ENCODE peak calls at places on chromosome 13, in six cellular contexts. J is adrenal gland, I is breast epithelium, N is OCI-LY7, L is heart right ventricle, T is hepatocyte. Y is an unnamed sample.

GRCh38 chr13:28179974-28180373 is 41.6 kb downstream of the PAN3 start:
- DNase-seq in N (no peak), T (no peak), L (no peak), J (no peak), I (no peak), Y (no peak)

GRCh38 chr13:22198656-22199217 is 527.9 kb downstream of the FGF9 start:
- DNase-seq in T (peak), L (no peak), I (no peak), J (no peak), N (no peak), Y (no peak)

GRCh38 chr13:50444726-50445125 is 398.8 kb downstream of the DLEU7 start:
- DNase-seq in T (no peak), L (no peak), J (no peak), I (no peak), N (no peak), Y (no peak)

GRCh38 chr13:43664700-43665191 is 122.0 kb downstream of the ENOX1 start:
- DNase-seq in I (no peak), T (peak), L (no peak), J (no peak), N (no peak), Y (no peak)

GRCh38 chr13:50168803-50169202 is 153.6 kb downstream of the KCNRG start:
- DNase-seq in I (no peak), T (no peak), J (no peak), L (no peak), N (no peak), Y (no peak)

GRCh38 chr13:52454825-52455676 is at the start of gene CKAP2:
- DNase-seq in I (peak), N (peak), L (peak), J (peak), T (peak), Y (peak)

GRCh38 chr13:29922896-29923295 is 72.5 kb upstream of the UBL3 start:
- DNase-seq in J (no peak), T (no peak), N (no peak), I (no peak), L (no peak), Y (no peak)

GRCh38 chr13:77176350-77176749 is 149.4 kb upstream of the FBXL3 start:
- DNase-seq in N (no peak), L (no peak), T (no peak), J (no peak), I (no peak), Y (no peak)

GRCh38 chr13:95341441-95341840 is 40.2 kb upstream of the ABCC4 start:
- DNase-seq in I (no peak), T (no peak), L (no peak), J (no peak), N (no peak), Y (no peak)

GRCh38 chr13:29402168-29402621 is 193.3 kb downstream of the SLC7A1 start:
- DNase-seq in N (no peak), T (peak), I (no peak), J (no peak), L (no peak), Y (no peak)

GRCh38 chr13:111636271-111636670 is 315.8 kb downstream of the TEX29 start:
- DNase-seq in T (no peak), J (no peak), N (no peak), I (no peak), L (no peak), Y (no peak)

GRCh38 chr13:48645845-48646244 is 7.9 kb upstream of the CYSLTR2 start:
- DNase-seq in L (no peak), I (no peak), J (no peak), N (no peak), T (no peak), Y (no peak)
- H3K4me3 ChIP-seq in L (no peak), I (no peak), J (no peak), N (no peak), T (no peak), Y (no peak)

GRCh38 chr13:32428581-32429072 is 697 bp upstream of the N4BP2L1 start:
- DNase-seq in I (no peak), L (no peak), J (peak), N (peak), T (no peak), Y (no peak)
- H3K4me3 ChIP-seq in I (peak), L (peak), J (peak), N (peak), T (peak), Y (peak)

GRCh38 chr13:112692586-112692985 is 2.7 kb downstream of the ATP11A start:
- DNase-seq in N (no peak), I (no peak), T (no peak), J (no peak), L (no peak), Y (no peak)
- H3K4me3 ChIP-seq in N (no peak), I (no peak), T (no peak), J (no peak), L (peak), Y (no peak)

GRCh38 chr13:24167666-24168391 is 7.3 kb downstream of the SPATA13 start:
- DNase-seq in T (no peak), L (no peak), I (no peak), N (no peak), J (no peak), Y (no peak)
- H3K4me3 ChIP-seq in T (no peak), L (no peak), I (no peak), N (no peak), J (no peak), Y (no peak)

DNA sequence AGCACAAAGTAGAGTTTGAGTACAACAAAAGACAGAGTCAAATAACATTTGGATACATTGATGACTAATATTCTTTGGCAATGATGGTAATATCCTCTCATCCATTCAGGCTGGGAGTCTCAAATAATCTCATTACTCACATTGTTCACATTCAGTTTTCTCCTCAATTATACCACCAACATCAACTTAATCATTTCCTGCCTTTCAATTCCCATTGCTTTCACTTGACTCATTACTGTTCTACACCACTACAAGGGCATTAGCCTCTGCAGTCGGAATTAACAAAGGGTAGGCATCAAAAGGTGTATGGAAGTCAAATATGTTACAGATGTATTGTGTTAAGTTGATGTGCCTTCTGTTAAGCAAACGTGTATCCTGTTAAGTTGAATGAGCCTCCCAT is 518.4 kb upstream of the SLITRK1 start:
- DNase-seq in N (no peak), T (no peak), J (no peak), L (no peak), I (no peak), Y (no peak)
- H3K4me3 ChIP-seq in N (no peak), T (no peak), J (no peak), L (no peak), I (no peak), Y (no peak)

GRCh38 chr13:74243637-74244526 is 109.7 kb upstream of the KLF12 start:
- DNase-seq in I (no peak), L (no peak), T (no peak), N (no peak), J (no peak), Y (no peak)
- H3K4me3 ChIP-seq in I (no peak), L (no peak), T (no peak), N (no peak), J (no peak), Y (no peak)

GRCh38 chr13:98511435-98511834 is 65.5 kb downstream of the STK24 start:
- DNase-seq in L (no peak), I (no peak), N (no peak), J (no peak), T (no peak), Y (no peak)

GRCh38 chr13:98514268-98514667 is 62.6 kb downstream of the STK24 start:
- DNase-seq in I (no peak), J (no peak), L (no peak), N (no peak), T (no peak), Y (no peak)

GRCh38 chr13:98513837-98514236 is 63.1 kb downstream of the STK24 start:
- DNase-seq in L (no peak), T (no peak), J (no peak), I (no peak), N (no peak), Y (no peak)

GRCh38 chr13:98510156-98510509 is 66.8 kb downstream of the STK24 start:
- DNase-seq in I (no peak), T (no peak), N (no peak), J (no peak), L (no peak), Y (no peak)

GRCh38 chr13:98512774-98513327 is 64.1 kb downstream of the STK24 start:
- DNase-seq in J (no peak), T (no peak), L (no peak), N (no peak), I (no peak), Y (no peak)
- H3K4me3 ChIP-seq in J (no peak), T (no peak), L (no peak), N (no peak), I (no peak), Y (no peak)

GRCh38 chr13:39370048-39370447 is 232.9 kb downstream of the LHFPL6 start:
- DNase-seq in T (no peak), J (no peak), N (no peak), L (no peak), I (no peak), Y (no peak)
- H3K4me3 ChIP-seq in T (no peak), J (no peak), N (no peak), L (no peak), I (no peak), Y (no peak)

Y was measured in tibial artery.